ENCODE peak calls at places on chromosomes 2 and 18, in ten cellular contexts. T, U, N, F, C, I, V, O, B and E are unnamed samples.

GRCh38 chr2:165634855-165635254 is 159.2 kb downstream of the GALNT3 start:
- DNase-seq in V (peak; percentile 78), T (peak; percentile 73), U (peak; percentile 80), F (no peak), I (no peak), C (peak; percentile 22), N (peak; percentile 70), O (no peak), B (peak; percentile 84), E (peak; percentile 61)

GRCh38 chr2:231597014-231597611 is 4.4 kb downstream of the TEX44 start:
- DNase-seq in N (no peak), O (peak; percentile 70), B (no peak), F (no peak), T (peak; percentile 46), U (peak; percentile 85), C (no peak), V (no peak), I (no peak), E (peak; percentile 89)

GRCh38 chr2:164560181-164560792 is 61.0 kb downstream of the GRB14 start:
- DNase-seq in C (no peak), B (peak; percentile 26), F (no peak), O (no peak), V (peak; percentile 65), N (peak; percentile 52), U (peak; percentile 59), T (peak; percentile 58), I (peak; percentile 11), E (no peak)

GRCh38 chr2:38113999-38114708 is 38.2 kb upstream of the CYP1B1 start:
- DNase-seq in N (no peak), C (no peak), U (peak; percentile 64), O (no peak), T (peak; percentile 96), B (no peak), I (no peak), V (no peak), F (no peak), E (peak; percentile 94)

GRCh38 chr2:9800975-9801723 is 42.1 kb upstream of the TAF1B start:
- DNase-seq in U (peak; percentile 55), T (peak; percentile 45), C (no peak), N (no peak), O (peak; percentile 88), F (peak; percentile 57), B (no peak), I (no peak), V (no peak), E (no peak)

GRCh38 chr2:73112026-73112912 is 479 bp downstream of the RAB11FIP5 start:
- DNase-seq in I (no peak), F (peak; percentile 72), N (peak; percentile 73), V (peak; percentile 69), C (peak; percentile 40), O (peak; percentile 71), U (peak; percentile 75), T (peak; percentile 57), B (peak; percentile 79), E (no peak)

GRCh38 chr18:24161304-24161703 is 22.4 kb downstream of the CABYR start:
- DNase-seq in T (no peak), B (no peak), N (no peak), O (no peak), V (no peak), C (no peak), U (no peak), F (no peak), I (no peak), E (no peak)

GRCh38 chr18:12839526-12840196 is 44.4 kb downstream of the PTPN2 start:
- DNase-seq in F (no peak), I (peak; percentile 31), U (peak; percentile 49), O (no peak), T (peak; percentile 67), V (no peak), C (no peak), N (no peak), B (no peak), E (no peak)

GRCh38 chr2:235670974-235671787 is 177.3 kb downstream of the AGAP1 start:
- DNase-seq in F (peak; percentile 58), T (no peak), B (peak; percentile 14), I (no peak), N (peak; percentile 10), O (no peak), V (peak; percentile 50), C (no peak), U (no peak), E (no peak)

GRCh38 chr2:235668782-235669181 is 174.9 kb downstream of the AGAP1 start:
- DNase-seq in I (no peak), F (peak; percentile 21), C (no peak), T (no peak), V (no peak), B (no peak), N (no peak), O (no peak), U (no peak), E (no peak)

GRCh38 chr2:235669269-235669831 is 175.5 kb downstream of the AGAP1 start:
- DNase-seq in I (no peak), T (peak; percentile 80), O (peak; percentile 79), U (peak; percentile 91), V (peak; percentile 98), N (peak; percentile 88), F (peak; percentile 87), B (peak; percentile 97), C (peak; percentile 44), E (peak; percentile 40)

GRCh38 chr2:235672720-235673119 is 178.9 kb downstream of the AGAP1 start:
- DNase-seq in U (peak; percentile 43), N (no peak), V (no peak), B (no peak), O (no peak), F (no peak), T (no peak), C (no peak), I (no peak), E (no peak)

DNA sequence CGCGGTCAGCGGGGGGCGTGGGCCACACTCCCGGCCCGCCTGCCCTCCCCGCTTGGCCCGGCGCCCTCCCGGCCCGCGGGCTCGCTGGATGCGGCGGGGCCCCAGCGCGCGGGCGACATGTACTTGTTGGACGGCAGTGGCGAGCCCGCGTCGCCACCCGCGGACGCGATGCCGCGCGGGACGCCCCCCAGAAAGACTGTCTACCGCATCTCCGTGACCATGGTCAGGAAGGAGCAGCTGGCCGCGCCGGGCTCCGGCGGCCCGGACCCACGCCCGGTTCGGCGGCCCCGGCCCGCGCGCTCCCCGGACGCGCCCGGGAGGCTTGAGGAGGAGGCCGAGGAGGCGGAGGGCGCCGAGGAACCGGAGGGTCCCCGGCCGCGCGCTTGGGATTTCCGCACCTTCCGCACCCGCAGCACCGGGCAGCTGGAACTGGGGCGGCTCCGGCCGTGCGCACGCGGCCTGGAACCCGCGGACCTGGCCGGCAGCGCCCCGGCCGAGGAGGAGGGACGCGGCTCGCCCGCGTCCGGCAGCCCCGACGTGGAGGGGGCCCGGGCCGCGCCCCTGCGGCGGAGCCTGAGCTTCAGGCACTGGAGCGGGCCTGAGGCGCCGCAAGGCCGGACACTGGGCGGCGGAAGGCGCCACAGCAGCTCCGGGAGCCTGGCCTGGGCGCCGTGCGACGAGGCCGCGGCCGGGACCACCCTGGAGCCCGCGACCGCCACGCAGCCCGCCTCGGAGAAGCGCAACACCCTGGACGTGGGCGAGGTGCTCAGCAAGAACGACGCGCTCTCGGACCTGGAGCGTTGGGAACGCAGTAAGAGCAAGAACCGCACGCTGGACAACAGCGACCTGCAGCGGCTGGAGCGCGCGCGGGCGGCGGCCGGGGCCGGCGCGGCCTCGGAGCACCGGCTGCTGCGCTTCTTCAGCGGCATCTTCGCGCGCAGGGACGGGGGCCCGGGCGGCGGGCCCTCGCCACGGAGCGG is 176.4 kb downstream of the AGAP1 start:
- DNase-seq in O (peak; percentile 74), N (peak; percentile 88), T (peak; percentile 83), V (peak; percentile 83), F (peak; percentile 64), I (peak; percentile 39), C (peak; percentile 34), B (peak; percentile 92), U (peak; percentile 93), E (no peak)
- H3K4me3 ChIP-seq in O (peak overlapping the region; percentile 43), N (peak overlapping the region; percentile 39), T (peak overlapping the region; percentile 19), V (peak overlapping the region; percentile 66), F (peak overlapping the region; percentile 14), I (peak overlapping the region; percentile 5), C (no peak overlapping the region), B (peak overlapping the region; percentile 72), U (peak overlapping the region; percentile 21), E (peak overlapping the region; percentile 29)

GRCh38 chr2:11319939-11320338 is 24.5 kb downstream of the ROCK2 start:
- DNase-seq in I (no peak), U (no peak), O (no peak), C (no peak), B (no peak), V (no peak), T (no peak), N (no peak), F (no peak), E (peak; percentile 43)
- TF ChIP-seq CTCF in I (no peak), U (no peak), O (no peak), C (no peak), B (no peak), V (no peak), T (no peak), N (no peak), F (no peak), E (no peak)

DNA sequence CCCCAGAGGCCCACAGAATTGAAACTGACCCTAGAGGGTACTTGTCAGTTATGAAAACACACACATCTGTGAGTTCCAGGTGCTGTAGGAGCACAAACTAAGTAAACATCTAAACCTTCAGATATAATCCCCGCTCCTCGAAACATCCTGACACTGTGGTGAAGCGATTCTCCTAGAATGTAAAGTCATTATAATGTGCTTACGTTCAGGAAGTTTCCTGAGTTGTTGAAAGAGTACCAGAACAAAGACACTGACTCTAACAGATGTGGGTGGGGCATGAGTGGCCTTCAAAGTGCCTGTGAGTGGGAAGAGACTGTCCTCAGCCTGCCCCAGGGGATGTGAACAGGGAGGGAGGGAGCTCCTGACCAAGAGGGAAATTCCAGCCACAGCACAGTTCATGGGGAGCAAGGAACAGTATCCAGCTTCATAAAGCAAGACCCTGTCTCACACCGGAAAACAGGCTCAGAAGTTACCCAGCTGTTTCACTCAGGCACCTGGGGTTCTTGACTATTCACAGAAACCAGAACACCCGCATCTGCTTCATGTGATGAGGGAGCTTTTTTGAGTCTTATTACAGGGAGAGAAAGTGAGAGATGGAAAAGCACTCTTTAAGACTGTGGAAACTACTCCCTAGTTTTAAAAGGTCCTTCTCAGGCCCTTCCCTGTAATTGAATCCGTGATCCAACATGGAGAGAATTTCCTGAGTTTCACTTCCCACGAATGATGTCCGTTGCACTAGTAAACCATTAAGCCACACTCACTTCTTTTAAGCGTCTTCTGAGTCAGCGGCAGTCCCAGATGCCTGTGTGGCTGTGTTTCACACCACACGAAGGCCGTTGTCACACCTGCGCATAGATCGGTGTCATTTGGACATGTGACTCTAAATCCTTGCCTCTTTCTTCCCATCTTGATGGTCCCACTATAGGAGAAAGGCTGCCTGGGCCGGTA is 88.6 kb upstream of the EML6 start:
- DNase-seq in I (no peak), O (no peak), V (peak; percentile 38), U (peak; percentile 49), B (no peak), F (no peak), T (peak; percentile 81), N (no peak), C (peak; percentile 27), E (no peak)
- H3K4me3 ChIP-seq in I (no peak overlapping the region), O (peak overlapping the region; percentile 12), V (no peak overlapping the region), U (no peak overlapping the region), B (no peak overlapping the region), F (no peak overlapping the region), T (no peak overlapping the region), N (no peak overlapping the region), C (no peak overlapping the region), E (no peak overlapping the region)

DNA sequence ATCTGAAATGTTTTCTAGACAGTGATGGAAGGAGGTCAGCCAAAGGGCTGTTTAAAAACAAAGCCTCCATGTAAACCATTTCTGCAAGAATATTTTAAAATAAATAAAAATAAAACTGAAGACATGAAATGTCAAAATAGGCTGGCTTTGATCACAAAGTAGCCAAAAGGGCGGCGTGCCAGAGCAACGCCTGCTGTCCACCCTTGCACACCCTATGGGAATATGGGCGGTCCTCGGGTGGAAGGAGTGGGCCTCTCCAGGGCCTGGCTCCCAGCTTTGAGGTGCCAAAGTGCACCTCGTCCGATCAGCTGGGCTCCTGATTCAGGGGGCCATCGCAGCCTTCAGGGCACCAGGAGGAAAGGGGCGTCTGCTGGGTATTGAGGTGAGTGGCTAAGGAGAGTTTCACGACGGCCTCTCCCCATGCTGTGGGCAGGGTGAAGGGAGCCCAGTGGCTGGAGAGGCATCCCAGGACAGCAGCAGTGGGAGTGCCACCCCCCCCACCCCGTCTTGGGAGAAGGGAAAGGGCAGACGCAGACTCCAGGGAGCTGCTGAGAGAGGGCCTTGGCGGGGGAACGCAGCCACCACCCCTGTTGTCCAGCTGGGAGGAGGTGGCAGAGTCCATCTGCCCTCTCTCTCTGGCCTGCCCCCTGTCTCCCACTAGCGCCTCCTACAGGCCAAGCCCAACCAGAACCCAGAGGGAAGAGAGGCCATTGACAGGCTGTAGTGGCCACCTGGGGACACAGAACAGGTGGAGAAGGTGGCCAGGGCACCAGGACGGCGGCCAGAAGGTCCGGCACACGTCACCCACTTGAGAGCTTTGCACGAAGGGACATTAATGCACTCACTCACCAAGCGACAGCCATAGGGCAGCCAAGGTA is 5.7 kb upstream of the ERFE start:
- DNase-seq in N (no peak), T (no peak), I (no peak), V (peak; percentile 27), O (no peak), U (no peak), F (no peak), C (no peak), B (no peak), E (no peak)
- TF ChIP-seq CTCF in N (peak; percentile 11), T (no peak), I (no peak), V (peak; percentile 69), O (peak; percentile 15), U (peak; percentile 2), F (no peak), C (no peak), B (peak; percentile 20), E (peak; percentile 32)